ENCODE peak calls at places on chromosomes 12 and 14, in four cellular contexts. One of them, this sample, is unnamed.
A peak's percentile ranks its signal among the peaks of the same experiment; 100 is the strongest.

GRCh38 chr12:77087427-77087826 is 22.1 kb upstream of the E2F7 start:
- DNase-seq in K562: no peak
- DNase-seq in H1: no peak
- DNase-seq in HepG2: no peak
- DNase-seq in this sample: no peak

GRCh38 chr12:124493809-124494750 is 73.3 kb downstream of the NCOR2 start:
- DNase-seq in K562: peak; percentile 20
- DNase-seq in H1: no peak
- DNase-seq in HepG2: no peak
- DNase-seq in this sample: no peak

GRCh38 chr12:40614923-40615322 is 77.3 kb upstream of the CNTN1 start:
- DNase-seq in K562: no peak
- DNase-seq in H1: no peak
- DNase-seq in HepG2: no peak
- DNase-seq in this sample: no peak

GRCh38 chr14:102086346-102086971 is 385 bp downstream of the HSP90AA1 start:
- DNase-seq in K562: peak; percentile 48
- DNase-seq in H1: no peak
- DNase-seq in HepG2: no peak
- DNase-seq in this sample: no peak

GRCh38 chr12:116559330-116560080 is at the start of gene MAP1LC3B2:
- DNase-seq in K562: peak; percentile 98
- DNase-seq in H1: no peak
- DNase-seq in HepG2: peak; percentile 15
- DNase-seq in this sample: no peak

GRCh38 chr12:111069886-111070285 is 149.5 kb upstream of the MYL2 start:
- DNase-seq in K562: no peak
- DNase-seq in H1: no peak
- DNase-seq in HepG2: no peak
- DNase-seq in this sample: no peak

GRCh38 chr14:60315591-60315990 is 66.6 kb downstream of the PPM1A start:
- DNase-seq in K562: no peak
- DNase-seq in H1: no peak
- DNase-seq in HepG2: no peak
- DNase-seq in this sample: no peak

GRCh38 chr12:24111101-24111500 is 161.6 kb upstream of the SOX5 start:
- DNase-seq in K562: no peak
- DNase-seq in H1: no peak
- DNase-seq in HepG2: no peak
- DNase-seq in this sample: no peak

GRCh38 chr12:124637163-124637562 is 69.8 kb upstream of the NCOR2 start:
- DNase-seq in K562: no peak
- DNase-seq in H1: no peak
- DNase-seq in HepG2: no peak
- DNase-seq in this sample: no peak

GRCh38 chr12:105729931-105730330 is 399.4 kb downstream of the C12orf75 start:
- DNase-seq in K562: no peak
- DNase-seq in H1: no peak
- DNase-seq in HepG2: no peak
- DNase-seq in this sample: no peak

GRCh38 chr14:60657609-60657983 is 8.3 kb upstream of the SIX1 start:
- DNase-seq in K562: no peak
- DNase-seq in H1: no peak
- DNase-seq in HepG2: no peak
- DNase-seq in this sample: peak; percentile 48

GRCh38 chr12:96858162-96858561 is 48.9 kb upstream of the NEDD1 start:
- DNase-seq in K562: no peak
- DNase-seq in H1: no peak
- DNase-seq in HepG2: no peak
- DNase-seq in this sample: no peak

GRCh38 chr12:91057771-91058170 is at the start of gene KERA:
- DNase-seq in K562: no peak
- DNase-seq in H1: no peak
- DNase-seq in HepG2: no peak
- DNase-seq in this sample: no peak

GRCh38 chr12:93968928-93969327 is 179.4 kb upstream of the PLXNC1 start:
- DNase-seq in K562: no peak
- DNase-seq in H1: no peak
- DNase-seq in HepG2: no peak
- DNase-seq in this sample: no peak

GRCh38 chr12:56375598-56376434 is 13.2 kb upstream of the APOF start:
- DNase-seq in K562: peak; percentile 62
- DNase-seq in H1: no peak
- DNase-seq in HepG2: no peak
- DNase-seq in this sample: no peak
- TF ChIP-seq CREB1 in K562: no peak
- TF ChIP-seq CREB1 in H1: no peak
- TF ChIP-seq CREB1 in HepG2: no peak
- TF ChIP-seq CREB1 in this sample: no peak

DNA sequence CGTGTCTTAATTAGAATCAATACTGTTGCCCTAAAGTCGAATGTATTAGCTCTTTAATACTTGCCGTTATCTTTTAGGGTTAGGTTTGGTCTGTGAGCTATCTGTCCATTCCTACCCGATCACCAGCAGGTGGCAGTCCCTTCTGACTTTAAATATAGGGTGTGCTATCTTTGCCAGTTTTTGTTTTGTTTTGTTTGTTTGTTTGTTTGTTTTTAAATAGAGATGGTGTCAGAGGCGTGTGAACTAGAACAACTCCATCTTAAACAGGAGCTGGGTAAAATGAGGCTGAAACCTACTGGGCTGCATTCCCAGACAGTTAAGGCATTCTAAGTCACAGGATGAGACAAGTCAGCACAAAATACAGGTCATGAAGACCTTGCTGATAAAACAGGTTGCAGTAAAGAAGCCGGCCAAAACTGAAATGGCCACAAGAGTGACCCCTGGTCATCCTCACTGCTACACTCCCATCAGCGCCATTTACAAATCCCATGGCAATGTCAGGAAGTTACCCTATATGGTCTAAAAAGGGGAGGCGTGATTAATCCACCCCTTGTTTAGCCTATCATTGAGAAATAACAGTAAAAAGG is 1.5 kb downstream of the ATF1 start:
- DNase-seq in K562: peak; percentile 80
- DNase-seq in H1: no peak
- DNase-seq in HepG2: peak; percentile 50
- DNase-seq in this sample: peak; percentile 23
- TF ChIP-seq JUN in K562: no peak
- TF ChIP-seq JUN in H1: no peak
- TF ChIP-seq JUN in HepG2: no peak
- TF ChIP-seq JUN in this sample: no peak

GRCh38 chr12:80195143-80195726 is 95.9 kb downstream of the OTOGL start:
- DNase-seq in K562: peak; percentile 15
- DNase-seq in H1: no peak
- DNase-seq in HepG2: peak; percentile 16
- DNase-seq in this sample: no peak
- TF ChIP-seq CREB1 in K562: no peak
- TF ChIP-seq CREB1 in H1: no peak
- TF ChIP-seq CREB1 in HepG2: no peak
- TF ChIP-seq CREB1 in this sample: no peak

DNA sequence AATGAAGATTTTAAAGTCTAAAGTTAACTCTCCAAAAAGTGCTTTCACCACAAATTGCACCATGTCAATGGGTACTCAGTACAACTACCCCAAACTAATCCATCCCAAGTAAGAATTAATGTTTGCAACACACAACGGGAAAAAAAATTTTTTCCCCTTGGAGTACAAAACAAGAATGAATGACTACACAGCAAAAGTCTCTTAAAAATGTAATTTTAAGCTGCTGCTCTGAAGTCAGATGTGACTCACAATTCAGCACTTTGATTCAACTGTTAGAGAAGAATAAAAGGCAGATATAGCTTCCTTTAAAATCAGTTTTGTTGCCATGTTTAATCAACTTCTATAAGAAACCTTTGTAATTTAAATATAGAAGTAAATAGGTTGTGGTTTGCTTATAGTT is 42.5 kb upstream of the VPS33A start:
- DNase-seq in K562: no peak
- DNase-seq in H1: no peak
- DNase-seq in HepG2: no peak
- DNase-seq in this sample: no peak
- TF ChIP-seq JUN in K562: no peak
- TF ChIP-seq JUN in H1: no peak
- TF ChIP-seq JUN in HepG2: no peak
- TF ChIP-seq JUN in this sample: no peak

GRCh38 chr12:54016478-54016964 is 7.7 kb downstream of the HOXC8 start:
- DNase-seq in K562: no peak
- DNase-seq in H1: no peak
- DNase-seq in HepG2: no peak
- DNase-seq in this sample: no peak
- TF ChIP-seq CREB1 in K562: no peak
- TF ChIP-seq CREB1 in H1: no peak
- TF ChIP-seq CREB1 in HepG2: no peak
- TF ChIP-seq CREB1 in this sample: no peak

DNA sequence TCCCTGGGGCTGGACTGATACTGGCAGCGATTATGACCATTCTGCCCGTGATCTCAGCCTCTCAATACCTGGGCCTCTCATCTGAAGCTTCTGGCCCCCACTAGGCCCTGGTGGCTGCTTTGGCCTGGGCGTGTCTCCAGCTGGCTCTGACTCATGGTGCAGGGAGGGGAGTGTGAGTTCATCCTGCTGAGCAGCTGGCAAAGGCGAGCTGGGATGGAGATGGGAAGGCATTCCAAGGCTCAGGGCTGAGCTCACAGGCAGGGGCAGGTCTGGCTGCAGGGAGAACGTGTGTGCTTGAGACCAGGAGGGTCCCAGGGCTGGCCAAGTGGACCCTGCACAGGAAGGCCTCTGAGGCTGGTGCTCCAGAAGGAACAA is 221.8 kb downstream of the TMEM121 start:
- DNase-seq in K562: no peak
- DNase-seq in H1: no peak
- DNase-seq in HepG2: no peak
- DNase-seq in this sample: no peak
- TF ChIP-seq JUN in K562: no peak
- TF ChIP-seq JUN in H1: no peak
- TF ChIP-seq JUN in HepG2: no peak
- TF ChIP-seq JUN in this sample: no peak